ENCODE peak calls at places on chromosome 10, in seven cellular contexts. C is stimulated activated CD8-positive, alpha-beta memory T cell treated with anti-CD3 and anti-CD28 coated beads, Interleukin-2, amount 100 ng/mL, for 48 hours; I is RCC 7860; Q is ascending aorta; H is lower leg skin; N is activated CD4-positive, alpha-beta memory T cell treated with anti-CD3 and anti-CD28 coated beads, Interleukin-2, amount 10 ng/mL, durations not matched to agents 7 days and 5 days; F is NCI-H82. D is an unnamed sample.

GRCh38 chr10:133009218-133009954 is 67.0 kb upstream of the CFAP46 start:
- DNase-seq in H (peak), C (no peak), N (peak), I (no peak), Q (peak), F (no peak), D (no peak)

GRCh38 chr10:130459851-130460490 is 323.8 kb downstream of the GLRX3 start:
- DNase-seq in N (peak), C (no peak), Q (no peak), H (peak), F (no peak), I (no peak), D (no peak)

GRCh38 chr10:60480865-60481563 is 91.3 kb upstream of the ANK3 start:
- DNase-seq in I (peak), F (no peak), N (no peak), Q (peak), C (no peak), H (no peak), D (no peak)

GRCh38 chr10:17523917-17524316 is 69.5 kb upstream of the ST8SIA6 start:
- DNase-seq in Q (no peak), I (no peak), H (no peak), C (no peak), N (no peak), F (no peak), D (no peak)

GRCh38 chr10:47361293-47361692 is 13.1 kb downstream of the RBP3 start:
- DNase-seq in H (peak), I (no peak), N (no peak), C (peak), Q (peak), F (peak), D (no peak)

GRCh38 chr10:74681917-74682627 is 144.3 kb upstream of the KAT6B start:
- DNase-seq in N (no peak), C (no peak), H (no peak), Q (no peak), I (no peak), F (no peak), D (no peak)

GRCh38 chr10:61750943-61751471 is 88.3 kb downstream of the CABCOCO1 start:
- DNase-seq in H (peak), F (peak), Q (peak), I (peak), N (peak), C (peak), D (no peak)

GRCh38 chr10:30037620-30038336 is 21.6 kb downstream of the JCAD start:
- DNase-seq in N (no peak), Q (peak), F (no peak), H (no peak), C (no peak), I (no peak), D (no peak)

GRCh38 chr10:43461950-43462349 is 25.0 kb downstream of the ZNF487 start:
- DNase-seq in I (peak), N (no peak), C (no peak), H (no peak), Q (no peak), F (peak), D (peak)

GRCh38 chr10:50512214-50512595 is 111.6 kb downstream of the SGMS1 start:
- DNase-seq in H (no peak), F (no peak), I (no peak), N (no peak), Q (no peak), C (no peak), D (no peak)

GRCh38 chr10:110530131-110530831 is 32.6 kb downstream of the DUSP5 start:
- DNase-seq in H (peak), I (no peak), C (no peak), N (no peak), Q (no peak), F (no peak), D (no peak)

GRCh38 chr10:29535778-29536459 is 98.9 kb downstream of the SVIL start:
- DNase-seq in F (no peak), N (no peak), Q (no peak), C (no peak), H (peak), I (no peak), D (no peak)

GRCh38 chr10:112402917-112403316 is 29.0 kb downstream of the ACSL5 start:
- DNase-seq in F (no peak), H (no peak), C (no peak), I (no peak), Q (no peak), N (no peak), D (no peak)

D was measured in NCI-H2081 treated with DMSO at 0.1 percent for 48 hours.